ENCODE peak calls at places on chromosomes 5 and 9, in ten cellular contexts. A is stimulated activated CD4-positive, alpha-beta T cell treated with anti-CD3 and anti-CD28 coated beads, Interleukin-4, amount 100 ng/mL, for 48 hours; V is sciatic nerve; S is lower lobe of right lung; P is GM03348; Z is mesothelial cell of epicardium; D is HFFc6; B is NCI-H526; N is activated CD4-positive, alpha-beta T cell treated with anti-CD3 and anti-CD28 coated beads, Interleukin-2, amount 50 U/mL, for 1 hour; K is heart left ventricle. F is an unnamed sample.

GRCh38 chr5:33850100-33850594 is 41.6 kb downstream of the ADAMTS12 start:
- DNase-seq in A (peak), V (no peak), S (no peak), P (peak), Z (no peak), D (peak), B (no peak), N (peak), K (no peak), F (peak)

GRCh38 chr5:136275601-136276000 is 82.6 kb upstream of the SMIM32 start:
- DNase-seq in A (no peak), V (no peak), S (no peak), P (no peak), Z (no peak), D (no peak), B (no peak), N (no peak), K (no peak), F (no peak)

GRCh38 chr5:97840643-97841042 is 657.6 kb upstream of the RIOK2 start:
- DNase-seq in A (no peak), V (no peak), S (no peak), P (no peak), Z (no peak), D (no peak), B (no peak), N (no peak), K (no peak), F (no peak)

GRCh38 chr9:134939080-134939733 is 21.5 kb upstream of the FCN1 start:
- DNase-seq in A (no peak), V (no peak), S (no peak), P (no peak), Z (no peak), D (no peak), B (no peak), N (no peak), K (no peak), F (no peak)

GRCh38 chr5:157352756-157353340 is 86.9 kb downstream of the CYFIP2 start:
- DNase-seq in A (peak), V (no peak), S (no peak), P (no peak), Z (no peak), D (no peak), B (no peak), N (no peak), K (no peak), F (no peak)

GRCh38 chr5:107063511-107063910 is 607.2 kb downstream of the EFNA5 start:
- DNase-seq in A (no peak), V (no peak), S (no peak), P (no peak), Z (no peak), D (no peak), B (no peak), N (no peak), K (no peak), F (no peak)

GRCh38 chr5:55134053-55134722 is 25.8 kb upstream of the GPX8 start:
- DNase-seq in A (no peak), V (no peak), S (no peak), P (no peak), Z (no peak), D (no peak), B (no peak), N (no peak), K (no peak), F (no peak)

GRCh38 chr9:69975681-69976080 is 68.0 kb upstream of the MAMDC2 start:
- DNase-seq in A (no peak), V (no peak), S (no peak), P (no peak), Z (no peak), D (peak), B (no peak), N (no peak), K (no peak), F (no peak)

GRCh38 chr5:41459557-41459956 is 50.8 kb downstream of the PLCXD3 start:
- DNase-seq in A (no peak), V (no peak), S (no peak), P (no peak), Z (no peak), D (no peak), B (no peak), N (no peak), K (no peak), F (no peak)

GRCh38 chr9:92724528-92725265 is 39.9 kb downstream of the BICD2 start:
- DNase-seq in A (no peak), V (peak), S (peak), P (no peak), Z (no peak), D (no peak), B (no peak), N (no peak), K (no peak), F (no peak)

GRCh38 chr9:132114102-132114707 is 34.5 kb upstream of the MED27 start:
- DNase-seq in A (peak), V (peak), S (peak), P (peak), Z (peak), D (no peak), B (no peak), N (peak), K (peak), F (peak)

GRCh38 chr5:141356950-141357349 is 2.1 kb downstream of the PCDHGA4 start:
- DNase-seq in A (no peak), V (no peak), S (no peak), P (no peak), Z (no peak), D (no peak), B (no peak), N (no peak), K (no peak), F (no peak)

GRCh38 chr9:38039090-38039906 is 29.7 kb downstream of the SHB start:
- DNase-seq in A (no peak), V (no peak), S (no peak), P (no peak), Z (no peak), D (peak), B (no peak), N (no peak), K (peak), F (no peak)

GRCh38 chr9:133202688-133203453 is 6.2 kb downstream of the OBP2B start:
- DNase-seq in A (no peak), V (peak), S (no peak), P (no peak), Z (no peak), D (no peak), B (no peak), N (no peak), K (no peak), F (no peak)

GRCh38 chr5:178351221-178351825 is 118.7 kb upstream of the PHYKPL start:
- DNase-seq in A (no peak), V (no peak), S (no peak), P (no peak), Z (no peak), D (no peak), B (no peak), N (no peak), K (peak), F (no peak)

GRCh38 chr5:96958977-96959376 is 23.1 kb downstream of the LNPEP start:
- DNase-seq in A (no peak), V (no peak), S (no peak), P (no peak), Z (no peak), D (no peak), B (no peak), N (no peak), K (no peak), F (no peak)

GRCh38 chr5:93874080-93874479 is 132.7 kb upstream of the POU5F2 start:
- DNase-seq in A (no peak), V (no peak), S (no peak), P (peak), Z (no peak), D (peak), B (no peak), N (no peak), K (no peak), F (no peak)

GRCh38 chr5:44252545-44252944 is 136.7 kb downstream of the FGF10 start:
- DNase-seq in A (no peak), V (no peak), S (no peak), P (no peak), Z (no peak), D (no peak), B (no peak), N (no peak), K (no peak), F (no peak)

GRCh38 chr5:60668715-60669304 is 31.2 kb downstream of the DEPDC1B start:
- DNase-seq in A (no peak), V (no peak), S (no peak), P (peak), Z (no peak), D (peak), B (no peak), N (no peak), K (no peak), F (no peak)

GRCh38 chr5:131589510-131590348 is 45.3 kb downstream of the RAPGEF6 start:
- DNase-seq in A (no peak), V (no peak), S (no peak), P (peak), Z (no peak), D (peak), B (peak), N (peak), K (no peak), F (peak)

GRCh38 chr5:170173227-170173626 is 59.6 kb upstream of the C5orf58 start:
- DNase-seq in A (no peak), V (no peak), S (no peak), P (peak), Z (no peak), D (peak), B (no peak), N (no peak), K (no peak), F (no peak)

GRCh38 chr5:2563046-2563445 is 188.4 kb downstream of the IRX2 start:
- DNase-seq in A (no peak), V (no peak), S (no peak), P (no peak), Z (no peak), D (no peak), B (no peak), N (no peak), K (no peak), F (no peak)

GRCh38 chr9:97109194-97109811 is 70.4 kb upstream of the CTSV start:
- DNase-seq in A (peak), V (no peak), S (no peak), P (peak), Z (no peak), D (peak), B (peak), N (no peak), K (no peak), F (no peak)

GRCh38 chr9:108544866-108545265 is 310.9 kb downstream of the ACTL7B start:
- DNase-seq in A (no peak), V (no peak), S (no peak), P (no peak), Z (no peak), D (no peak), B (no peak), N (no peak), K (no peak), F (no peak)

GRCh38 chr5:112915831-112916230 is 6.2 kb downstream of the REEP5 start:
- DNase-seq in A (no peak), V (no peak), S (no peak), P (no peak), Z (no peak), D (no peak), B (no peak), N (no peak), K (no peak), F (no peak)

GRCh38 chr5:106116682-106117081 is 1554.1 kb downstream of the EFNA5 start:
- DNase-seq in A (no peak), V (no peak), S (no peak), P (no peak), Z (no peak), D (no peak), B (no peak), N (no peak), K (no peak), F (no peak)